ENCODE peak calls at places on chromosome 13, in four cellular contexts. I is WTC11, Y is K562, P is HepG2. V is an unnamed sample.

GRCh38 chr13:65555973-65556372 is 1674.2 kb downstream of the PCDH9 start:
- DNase-seq in Y (no peak), P (no peak), I (no peak), V (no peak)

GRCh38 chr13:95968906-95969305 is 84.3 kb downstream of the UGGT2 start:
- DNase-seq in P (no peak), Y (no peak), I (no peak), V (no peak)

GRCh38 chr13:43087960-43088580 is 64.7 kb downstream of the DNAJC15 start:
- DNase-seq in I (no peak), Y (no peak), P (no peak), V (no peak)

GRCh38 chr13:43880930-43881329 is 1.2 kb downstream of the LACC1 start:
- DNase-seq in I (no peak), Y (no peak), P (no peak), V (no peak)

GRCh38 chr13:96025283-96025682 is 27.9 kb downstream of the UGGT2 start:
- DNase-seq in Y (no peak), P (no peak), I (no peak), V (no peak)

GRCh38 chr13:98409281-98409680 is 167.6 kb downstream of the STK24 start:
- DNase-seq in I (no peak), Y (no peak), P (no peak), V (no peak)

GRCh38 chr13:99307247-99307646 is at the start of gene GPR183:
- DNase-seq in P (no peak), I (no peak), Y (peak), V (no peak)

GRCh38 chr13:97109841-97110492 is 112.2 kb upstream of the MBNL2 start:
- DNase-seq in P (peak), I (peak), Y (peak), V (peak)

GRCh38 chr13:106484755-106485193 is 50.7 kb downstream of the EFNB2 start:
- DNase-seq in I (no peak), Y (no peak), P (no peak), V (no peak)

GRCh38 chr13:40490086-40490723 is 176.2 kb downstream of the FOXO1 start:
- DNase-seq in P (no peak), Y (no peak), I (no peak), V (peak)

GRCh38 chr13:48231080-48231479 is 1.9 kb upstream of the ITM2B start:
- DNase-seq in P (no peak), I (no peak), Y (no peak), V (no peak)

GRCh38 chr13:97432232-97432916 is 1.6 kb upstream of the RAP2A start:
- DNase-seq in I (no peak), P (no peak), Y (no peak), V (no peak)

GRCh38 chr13:76463314-76463713 is 422.9 kb downstream of the KCTD12 start:
- DNase-seq in P (no peak), Y (no peak), I (no peak), V (no peak)

GRCh38 chr13:51148952-51149573 is 38.0 kb upstream of the C13orf42 start:
- DNase-seq in Y (peak), I (peak), P (no peak), V (peak)

GRCh38 chr13:68107667-68108066 is 877.5 kb upstream of the PCDH9 start:
- DNase-seq in Y (no peak), I (no peak), P (no peak), V (no peak)

GRCh38 chr13:29497137-29497654 is 98.3 kb downstream of the SLC7A1 start:
- DNase-seq in I (no peak), P (no peak), Y (no peak), V (no peak)

GRCh38 chr13:99065250-99066015 is 87.6 kb upstream of the DOCK9 start:
- DNase-seq in I (no peak), Y (no peak), P (no peak), V (no peak)

GRCh38 chr13:38821753-38822551 is 135.1 kb downstream of the FREM2 start:
- DNase-seq in Y (no peak), I (no peak), P (no peak), V (no peak)

GRCh38 chr13:64075543-64076271 is 2660.1 kb upstream of the PCDH20 start:
- DNase-seq in Y (peak), P (peak), I (no peak), V (no peak)

GRCh38 chr13:33797622-33798021 is 20.3 kb upstream of the RFC3 start:
- DNase-seq in P (no peak), I (no peak), Y (no peak), V (no peak)

GRCh38 chr13:27770809-27771208 is 21.5 kb upstream of the GSX1 start:
- DNase-seq in P (peak), I (peak), Y (peak), V (peak)

GRCh38 chr13:98393873-98394272 is 183.0 kb downstream of the STK24 start:
- DNase-seq in Y (no peak), I (no peak), P (no peak), V (no peak)

GRCh38 chr13:54226866-54227265 is 1198.3 kb downstream of the OLFM4 start:
- DNase-seq in P (no peak), Y (no peak), I (no peak), V (no peak)

GRCh38 chr13:30047154-30047874 is 196.9 kb upstream of the UBL3 start:
- DNase-seq in I (no peak), Y (no peak), P (no peak), V (no peak)

GRCh38 chr13:65964672-65965071 is 1265.5 kb downstream of the PCDH9 start:
- DNase-seq in P (no peak), I (no peak), Y (no peak), V (no peak)

GRCh38 chr13:47120284-47120683 is 223.4 kb upstream of the HTR2A start:
- DNase-seq in P (no peak), I (no peak), Y (peak), V (no peak)

GRCh38 chr13:91668844-91669495 is 270.5 kb downstream of the GPC5 start:
- DNase-seq in Y (no peak), P (no peak), I (no peak), V (no peak)

GRCh38 chr13:93418398-93418797 is 191.8 kb downstream of the GPC6 start:
- DNase-seq in Y (no peak), I (no peak), P (no peak), V (no peak)

GRCh38 chr13:95441326-95441725 is 111.2 kb upstream of the CLDN10 start:
- DNase-seq in I (no peak), P (no peak), Y (no peak), V (no peak)

GRCh38 chr13:79149210-79149609 is 256.8 kb downstream of the RBM26 start:
- DNase-seq in Y (no peak), P (no peak), I (no peak), V (no peak)

GRCh38 chr13:106381083-106381482 is 154.4 kb downstream of the EFNB2 start:
- DNase-seq in Y (no peak), P (no peak), I (no peak), V (no peak)

GRCh38 chr13:91347996-91348905 is 764 bp downstream of the MIR17HG start:
- DNase-seq in Y (peak), I (peak), P (no peak), V (peak)

GRCh38 chr13:27396252-27396846 is 28.1 kb upstream of the GTF3A start:
- DNase-seq in I (no peak), P (peak), Y (no peak), V (no peak)

GRCh38 chr13:91879360-91879759 is 480.9 kb downstream of the GPC5 start:
- DNase-seq in P (no peak), Y (no peak), I (no peak), V (no peak)

GRCh38 chr13:71799320-71799719 is 67.7 kb downstream of the DACH1 start:
- DNase-seq in P (no peak), Y (no peak), I (no peak), V (peak)

GRCh38 chr13:75173457-75174356 is 308.3 kb downstream of the TBC1D4 start:
- DNase-seq in Y (no peak), P (peak), I (no peak), V (peak)

GRCh38 chr13:22055259-22055658 is 384.4 kb downstream of the FGF9 start:
- DNase-seq in P (no peak), I (no peak), Y (no peak), V (no peak)

GRCh38 chr13:48631441-48631840 is 22.3 kb upstream of the CYSLTR2 start:
- DNase-seq in Y (no peak), I (no peak), P (no peak), V (no peak)

GRCh38 chr13:69124996-69125395 is 982.6 kb upstream of the ATXN8OS start:
- DNase-seq in I (no peak), Y (no peak), P (no peak), V (no peak)

GRCh38 chr13:98171806-98172569 is 5.1 kb downstream of the RNF113B start:
- DNase-seq in I (no peak), Y (peak), P (no peak), V (peak)

DNA sequence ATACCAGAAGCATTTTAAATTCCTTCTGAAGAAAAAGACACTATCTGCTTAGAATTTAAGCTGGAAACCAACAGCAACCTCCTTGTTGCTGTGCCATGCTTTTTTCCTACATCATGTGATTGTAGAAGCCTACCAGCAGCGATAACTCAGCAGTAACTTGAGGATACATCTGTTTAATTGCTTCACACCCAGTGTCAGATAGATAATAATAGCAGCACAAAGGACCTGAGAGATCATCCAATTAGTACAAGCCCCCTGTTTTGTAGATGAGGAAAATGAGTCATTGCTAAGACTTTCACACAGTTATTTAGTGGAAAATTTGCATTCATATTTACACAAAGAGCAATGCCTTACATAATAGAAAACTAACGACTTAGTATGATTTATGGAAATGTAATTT is 93.8 kb upstream of the SGCG start:
- DNase-seq in Y (peak), P (no peak), I (no peak), V (no peak)
- TF ChIP-seq ELF4 in Y (no peak), P (no peak), I (no peak), V (no peak)

DNA sequence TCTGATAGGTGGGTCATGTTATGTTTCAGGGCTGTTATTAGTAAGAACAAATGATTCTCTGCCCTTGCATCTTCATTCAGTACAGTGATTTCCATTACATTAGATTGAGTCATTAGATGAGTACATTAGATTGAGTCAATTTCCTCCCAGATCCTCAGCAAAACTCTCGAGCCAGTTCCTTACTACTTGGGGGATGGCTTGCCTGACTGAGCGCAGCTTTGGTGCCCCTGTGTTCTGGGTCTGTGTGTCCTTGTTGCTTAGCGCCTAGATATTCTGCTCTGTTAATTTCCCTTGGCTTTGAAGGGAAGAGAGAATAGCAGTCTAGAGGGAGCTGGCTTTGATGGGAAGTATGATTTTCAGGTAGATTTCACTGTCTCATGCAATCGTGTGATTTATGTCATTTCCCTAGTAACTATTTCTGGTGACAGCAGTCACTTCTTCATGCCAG is 19.1 kb upstream of the SCEL start:
- DNase-seq in I (no peak), Y (no peak), P (no peak), V (no peak)
- TF ChIP-seq ELF4 in I (no peak), Y (no peak), P (no peak), V (no peak)

GRCh38 chr13:78022164-78022877 is 103.7 kb upstream of the EDNRB start:
- DNase-seq in P (no peak), Y (no peak), I (no peak), V (no peak)
- TF ChIP-seq ELF4 in P (no peak), Y (no peak), I (no peak), V (no peak)

DNA sequence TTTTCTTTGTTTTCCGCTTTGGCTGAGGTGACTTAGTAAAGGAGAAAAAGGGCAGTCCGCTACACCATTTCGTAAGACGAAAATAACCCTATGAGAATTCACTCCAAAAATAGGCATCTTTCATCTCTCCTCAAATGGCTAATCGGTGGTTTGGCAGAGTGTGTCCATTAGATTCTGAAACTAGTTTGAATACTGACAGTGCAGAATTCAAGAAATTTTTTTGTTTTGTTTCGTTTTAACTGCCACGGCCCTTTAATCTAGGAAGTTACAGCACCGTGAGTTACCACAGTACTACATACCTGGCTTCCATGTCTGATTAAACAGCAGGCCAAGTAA is 159.3 kb downstream of the RNF17 start:
- DNase-seq in Y (peak), I (no peak), P (no peak), V (peak)
- TF ChIP-seq ELF4 in Y (no peak), I (no peak), P (no peak), V (no peak)

GRCh38 chr13:111115051-111115840 is at the start of gene ARHGEF7:
- DNase-seq in Y (no peak), I (peak), P (no peak), V (peak)
- TF ChIP-seq ELF4 in Y (no peak), I (no peak), P (no peak), V (no peak)

DNA sequence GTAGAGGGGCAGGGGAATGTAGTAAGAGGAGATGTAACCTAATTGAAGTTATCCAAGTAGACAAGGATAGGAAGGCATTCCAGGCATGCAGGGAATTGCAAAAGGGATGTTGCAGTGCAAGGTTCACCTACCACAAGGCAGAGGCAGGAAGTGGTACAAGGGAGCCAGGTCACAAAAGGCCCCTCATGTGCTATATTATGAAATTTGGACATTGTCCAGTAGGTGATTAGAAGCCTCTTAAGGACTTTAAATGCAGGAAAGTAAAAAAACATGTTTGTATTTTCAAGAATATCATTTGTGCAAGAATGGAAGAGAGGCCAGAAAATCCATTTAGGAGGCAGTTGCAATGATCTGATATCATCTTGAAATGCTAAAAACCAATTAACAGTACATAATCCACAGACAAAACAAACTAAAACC is 111.4 kb downstream of the FRY start:
- DNase-seq in Y (no peak), P (peak), I (peak), V (no peak)
- TF ChIP-seq ELF4 in Y (no peak), P (no peak), I (no peak), V (no peak)

DNA sequence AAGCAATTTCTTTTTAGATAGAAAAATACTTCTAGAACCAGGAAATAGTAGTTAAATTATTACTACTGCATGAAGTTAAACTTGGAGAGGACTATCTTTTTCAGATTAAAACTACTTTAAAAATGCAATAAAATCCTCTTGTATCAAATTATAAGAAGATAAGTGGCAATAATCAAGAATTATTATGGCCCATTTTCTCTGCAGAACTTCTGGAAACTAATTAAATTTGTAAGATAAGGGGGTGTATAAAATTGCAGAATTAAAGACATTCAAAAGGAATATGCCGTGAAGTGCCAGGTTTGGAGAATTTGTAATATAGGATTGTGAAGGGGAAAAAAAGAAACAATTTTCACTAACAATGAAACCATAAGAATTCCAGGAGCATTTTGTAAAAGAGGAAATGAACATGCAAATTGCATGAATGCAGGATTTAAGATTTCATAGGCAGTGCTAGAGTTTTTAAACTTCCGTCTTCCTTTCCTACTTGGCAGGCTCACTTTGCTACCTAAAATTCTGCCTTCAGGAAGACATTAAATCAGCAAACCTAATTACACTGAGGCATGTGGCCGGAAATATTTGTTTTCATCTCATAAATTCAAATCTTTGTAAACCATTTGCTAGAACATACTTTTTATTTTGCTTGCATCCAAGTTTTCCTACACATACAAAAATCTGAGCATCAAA is 167.1 kb downstream of the DCLK1 start:
- DNase-seq in P (no peak), Y (no peak), I (no peak), V (no peak)
- TF ChIP-seq ELF4 in P (no peak), Y (no peak), I (no peak), V (no peak)